ENCODE peak calls at places on chromosome 21, in five cellular contexts. Q, F, R, E and Z are unnamed samples.

GRCh38 chr21:14210738-14211137 is at the start of gene LIPI:
- DNase-seq in R (no peak), F (no peak), Q (no peak), E (no peak), Z (no peak)

GRCh38 chr21:29465528-29465927 is 166.8 kb downstream of the BACH1 start:
- DNase-seq in R (no peak), E (no peak), F (no peak), Q (no peak), Z (no peak)

GRCh38 chr21:31666445-31667010 is 7.0 kb downstream of the SOD1 start:
- DNase-seq in E (no peak), Q (no peak), F (no peak), R (no peak), Z (no peak)

GRCh38 chr21:42397291-42398129 is 1.7 kb upstream of the TMPRSS3 start:
- DNase-seq in E (peak), F (no peak), Q (peak), R (no peak), Z (no peak)

GRCh38 chr21:36150192-36150711 is 6.4 kb upstream of the DOP1B start:
- DNase-seq in Q (no peak), E (peak), F (peak), R (peak), Z (no peak)

GRCh38 chr21:17903029-17903806 is 84.1 kb upstream of the C21orf91 start:
- DNase-seq in Q (no peak), R (peak), F (no peak), E (peak), Z (no peak)

GRCh38 chr21:15140321-15141019 is 75.7 kb upstream of the NRIP1 start:
- DNase-seq in Q (no peak), F (no peak), E (no peak), R (no peak), Z (peak)

GRCh38 chr21:16116798-16117197 is 387.0 kb downstream of the USP25 start:
- DNase-seq in R (no peak), E (no peak), Q (no peak), F (no peak), Z (no peak)

GRCh38 chr21:45163413-45164123 is 89.2 kb downstream of the ADARB1 start:
- DNase-seq in R (no peak), F (peak), E (no peak), Q (peak), Z (no peak)

GRCh38 chr21:43608225-43608624 is 51.1 kb downstream of the HSF2BP start:
- DNase-seq in R (no peak), Q (no peak), E (no peak), F (no peak), Z (no peak)